ENCODE peak calls at places on chromosomes 7 and 10, in five cellular contexts. G, D, B, A and Z are unnamed samples.

GRCh38 chr10:4546931-4547330 is 279.1 kb upstream of the AKR1E2 start:
- DNase-seq in G (no peak), D (no peak), B (no peak), A (no peak), Z (no peak)

GRCh38 chr7:96135241-96135640 is 186.7 kb downstream of the SLC25A13 start:
- DNase-seq in G (no peak), D (no peak), B (no peak), A (no peak), Z (no peak)

GRCh38 chr7:47045169-47045568 is 536.7 kb downstream of the TNS3 start:
- DNase-seq in G (no peak), D (peak), B (no peak), A (no peak), Z (no peak)

GRCh38 chr10:20004087-20004523 is 187.9 kb downstream of the PLXDC2 start:
- DNase-seq in G (no peak), D (peak), B (peak), A (peak), Z (peak)

GRCh38 chr10:117345143-117345542 is 30.1 kb downstream of the PDZD8 start:
- DNase-seq in G (no peak), D (no peak), B (no peak), A (peak), Z (no peak)

GRCh38 chr7:27899601-27900000 is 159.6 kb downstream of the TAX1BP1 start:
- DNase-seq in G (no peak), D (no peak), B (no peak), A (no peak), Z (no peak)

GRCh38 chr10:88923525-88923924 is 29.0 kb downstream of the ACTA2 start:
- DNase-seq in G (no peak), D (no peak), B (no peak), A (no peak), Z (no peak)

GRCh38 chr7:2870471-2870941 is 26.4 kb upstream of the GNA12 start:
- DNase-seq in G (peak), D (peak), B (peak), A (peak), Z (peak)

GRCh38 chr7:16504019-16504418 is 22.6 kb upstream of the LRRC72 start:
- DNase-seq in G (no peak), D (no peak), B (no peak), A (peak), Z (peak)

GRCh38 chr10:50373821-50374501 is 122.6 kb upstream of the ASAH2 start:
- DNase-seq in G (no peak), D (no peak), B (no peak), A (peak), Z (peak)

GRCh38 chr10:89476676-89477075 is 58.7 kb downstream of the SLC16A12 start:
- DNase-seq in G (no peak), D (peak), B (no peak), A (peak), Z (no peak)

GRCh38 chr10:119006451-119007210 is 22.9 kb upstream of the NANOS1 start:
- DNase-seq in G (no peak), D (peak), B (peak), A (peak), Z (peak)

GRCh38 chr7:116740758-116741462 is 68.9 kb downstream of the MET start:
- DNase-seq in G (no peak), D (no peak), B (no peak), A (no peak), Z (no peak)

GRCh38 chr7:12713625-12714435 is 26.4 kb downstream of the ARL4A start:
- DNase-seq in G (no peak), D (no peak), B (no peak), A (no peak), Z (no peak)

GRCh38 chr7:12716722-12717121 is 29.3 kb downstream of the ARL4A start:
- DNase-seq in G (no peak), D (no peak), B (no peak), A (no peak), Z (no peak)

GRCh38 chr7:12714436-12714737 is 27.0 kb downstream of the ARL4A start:
- DNase-seq in G (no peak), D (no peak), B (no peak), A (no peak), Z (no peak)

GRCh38 chr7:12715372-12716133 is 28.1 kb downstream of the ARL4A start:
- DNase-seq in G (no peak), D (peak), B (peak), A (peak), Z (peak)

GRCh38 chr7:12716134-12716667 is 28.8 kb downstream of the ARL4A start:
- DNase-seq in G (no peak), D (no peak), B (no peak), A (peak), Z (no peak)
- H3K27ac ChIP-seq in G (no peak), D (no peak), B (peak), A (peak), Z (no peak)

GRCh38 chr10:126129026-126129425 is 232.7 kb downstream of the FANK1 start:
- DNase-seq in G (no peak), D (no peak), B (no peak), A (no peak), Z (no peak)

GRCh38 chr10:126127630-126128029 is 231.3 kb downstream of the FANK1 start:
- DNase-seq in G (no peak), D (no peak), B (no peak), A (no peak), Z (no peak)

GRCh38 chr10:126128581-126128980 is 232.2 kb downstream of the FANK1 start:
- DNase-seq in G (no peak), D (no peak), B (no peak), A (no peak), Z (no peak)

GRCh38 chr10:126131338-126131737 is 235.0 kb downstream of the FANK1 start:
- DNase-seq in G (no peak), D (no peak), B (no peak), A (no peak), Z (peak)

GRCh38 chr10:126130291-126130710 is 233.9 kb downstream of the FANK1 start:
- DNase-seq in G (no peak), D (peak), B (no peak), A (peak), Z (peak)
- H3K27ac ChIP-seq in G (no peak), D (no peak), B (no peak), A (no peak), Z (no peak)

DNA sequence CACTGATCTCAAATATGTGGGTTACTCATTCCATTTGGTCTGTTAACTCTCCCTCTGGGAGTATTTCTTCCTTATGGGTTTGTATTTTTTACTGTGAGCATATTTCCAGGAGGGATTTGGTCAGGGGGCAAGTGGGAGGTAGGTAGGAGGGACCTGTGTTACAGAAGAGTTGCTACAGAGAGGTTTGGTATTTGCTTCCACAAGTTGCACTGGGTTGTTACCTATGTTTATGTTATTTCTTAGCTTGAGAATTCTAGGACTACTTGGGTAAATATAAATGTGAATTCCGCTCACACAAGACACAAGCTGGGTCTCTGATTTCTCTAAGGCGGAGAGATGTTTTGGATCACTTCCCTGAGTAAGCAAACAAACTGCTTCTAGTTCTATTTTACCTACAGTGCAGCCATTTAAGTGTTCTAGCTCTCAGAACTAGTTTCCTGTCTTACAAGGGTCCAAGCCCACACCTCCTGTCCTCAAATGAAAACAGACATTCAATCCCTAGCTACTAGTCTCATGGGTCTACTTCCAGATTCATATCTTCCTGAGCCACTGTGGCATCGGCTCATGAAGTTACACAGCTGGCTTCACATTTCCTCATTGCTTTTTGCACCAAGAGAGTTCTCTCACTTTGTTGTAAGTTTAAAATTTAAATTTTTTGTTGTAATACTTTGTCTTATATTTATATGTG is 75.4 kb upstream of the PPP1R3C start:
- DNase-seq in G (no peak), D (no peak), B (no peak), A (no peak), Z (no peak)
- H3K27ac ChIP-seq in G (no peak), D (no peak), B (no peak), A (no peak), Z (no peak)

GRCh38 chr7:12968836-12969422 is 281.5 kb downstream of the ARL4A start:
- DNase-seq in G (no peak), D (no peak), B (no peak), A (no peak), Z (no peak)
- H3K27ac ChIP-seq in G (no peak), D (no peak), B (no peak), A (no peak), Z (no peak)